ENCODE peak calls at places on chromosomes 6 and 20, in eight cellular contexts. J is COR-L47; N is HS-5; B is CD4-positive, alpha-beta memory T cell; F is EL; G is HTR-8/SVneo; O is GM23338; P is GM13976. U is an unnamed sample.

GRCh38 chr6:144055121-144055931 is 40.0 kb downstream of the SF3B5 start:
- DNase-seq in J (no peak), N (no peak), B (peak), F (no peak), G (no peak), O (no peak), P (peak), U (no peak)

GRCh38 chr6:43074847-43075741 is 1.0 kb upstream of the PTK7 start:
- DNase-seq in J (no peak), N (no peak), B (no peak), F (peak), G (no peak), O (peak), P (no peak), U (no peak)

GRCh38 chr6:152750694-152751093 is at the start of gene VIP:
- DNase-seq in J (no peak), N (no peak), B (no peak), F (peak), G (peak), O (peak), P (no peak), U (no peak)

GRCh38 chr6:39111280-39111679 is 3.7 kb downstream of the SAYSD1 start:
- DNase-seq in J (no peak), N (no peak), B (no peak), F (no peak), G (no peak), O (no peak), P (no peak), U (no peak)

GRCh38 chr20:40727960-40728359 is 38.9 kb upstream of the MAFB start:
- DNase-seq in J (no peak), N (no peak), B (no peak), F (no peak), G (no peak), O (no peak), P (no peak), U (no peak)

GRCh38 chr6:121548146-121548545 is 112.7 kb downstream of the GJA1 start:
- DNase-seq in J (no peak), N (no peak), B (no peak), F (no peak), G (no peak), O (no peak), P (no peak), U (no peak)

GRCh38 chr20:25508083-25508770 is 77.1 kb downstream of the NINL start:
- DNase-seq in J (no peak), N (no peak), B (no peak), F (peak), G (peak), O (no peak), P (no peak), U (peak)

GRCh38 chr6:131844243-131844841 is 36.5 kb downstream of the ENPP1 start:
- DNase-seq in J (no peak), N (no peak), B (no peak), F (peak), G (no peak), O (no peak), P (no peak), U (peak)

GRCh38 chr6:157981132-157981394 is 600 bp upstream of the SYNJ2 start:
- DNase-seq in J (no peak), N (no peak), B (no peak), F (no peak), G (no peak), O (peak), P (peak), U (no peak)

GRCh38 chr6:53979468-53980067 is 131.7 kb upstream of the MLIP start:
- DNase-seq in J (peak), N (no peak), B (peak), F (peak), G (peak), O (peak), P (peak), U (no peak)

GRCh38 chr6:87029711-87030314 is 65.1 kb downstream of the CGA start:
- DNase-seq in J (peak), N (peak), B (no peak), F (peak), G (peak), O (peak), P (peak), U (no peak)

GRCh38 chr6:139335447-139336210 is 38.8 kb downstream of the CITED2 start:
- DNase-seq in J (no peak), N (no peak), B (no peak), F (no peak), G (no peak), O (no peak), P (no peak), U (no peak)

GRCh38 chr20:63290677-63291472 is 2.1 kb upstream of the COL20A1 start:
- DNase-seq in J (no peak), N (no peak), B (peak), F (peak), G (peak), O (peak), P (peak), U (no peak)

GRCh38 chr6:31870385-31870921 is 7.8 kb upstream of the NEU1 start:
- DNase-seq in J (no peak), N (no peak), B (no peak), F (no peak), G (no peak), O (peak), P (no peak), U (no peak)

GRCh38 chr6:26271640-26272090 is 93.3 kb upstream of the BTN3A2 start:
- DNase-seq in J (no peak), N (no peak), B (no peak), F (no peak), G (no peak), O (no peak), P (no peak), U (no peak)

GRCh38 chr6:2674857-2675256 is 75.9 kb downstream of the MYLK4 start:
- DNase-seq in J (no peak), N (no peak), B (no peak), F (no peak), G (no peak), O (no peak), P (no peak), U (no peak)

GRCh38 chr6:131061041-131061770 is 1.8 kb downstream of the EPB41L2 start:
- DNase-seq in J (no peak), N (no peak), B (no peak), F (peak), G (no peak), O (no peak), P (peak), U (no peak)

GRCh38 chr6:161422710-161423109 is 148.8 kb upstream of the AGPAT4 start:
- DNase-seq in J (no peak), N (no peak), B (no peak), F (peak), G (no peak), O (no peak), P (no peak), U (no peak)

GRCh38 chr20:1764136-1765033 is 106.8 kb upstream of the SIRPG start:
- DNase-seq in J (peak), N (peak), B (peak), F (peak), G (peak), O (peak), P (peak), U (peak)

GRCh38 chr6:31907158-31907813 is 5.4 kb upstream of the ZBTB12 start:
- DNase-seq in J (no peak), N (peak), B (no peak), F (peak), G (no peak), O (no peak), P (no peak), U (no peak)

GRCh38 chr20:39103732-39104131 is 141.6 kb downstream of the DHX35 start:
- DNase-seq in J (no peak), N (no peak), B (no peak), F (peak), G (no peak), O (no peak), P (no peak), U (no peak)

GRCh38 chr6:7773914-7774313 is 48.0 kb downstream of the BMP6 start:
- DNase-seq in J (no peak), N (no peak), B (no peak), F (no peak), G (no peak), O (no peak), P (no peak), U (no peak)

GRCh38 chr6:138531387-138531786 is 32.1 kb upstream of the NHSL1 start:
- DNase-seq in J (no peak), N (no peak), B (no peak), F (no peak), G (no peak), O (no peak), P (no peak), U (no peak)

GRCh38 chr6:37626915-37627314 is 70.8 kb downstream of the MDGA1 start:
- DNase-seq in J (no peak), N (no peak), B (no peak), F (no peak), G (no peak), O (no peak), P (no peak), U (no peak)

GRCh38 chr6:169362501-169363121 is 109.0 kb upstream of the THBS2 start:
- DNase-seq in J (no peak), N (no peak), B (no peak), F (no peak), G (no peak), O (no peak), P (no peak), U (no peak)

GRCh38 chr6:68777956-68778355 is 142.9 kb downstream of the ADGRB3 start:
- DNase-seq in J (peak), N (peak), B (no peak), F (no peak), G (peak), O (no peak), P (no peak), U (no peak)

GRCh38 chr6:11272491-11273192 is 40.2 kb upstream of the NEDD9 start:
- DNase-seq in J (no peak), N (no peak), B (no peak), F (no peak), G (no peak), O (no peak), P (no peak), U (no peak)

GRCh38 chr6:47277702-47278101 is 32.0 kb downstream of the TNFRSF21 start:
- DNase-seq in J (no peak), N (no peak), B (no peak), F (no peak), G (no peak), O (no peak), P (no peak), U (no peak)

GRCh38 chr6:37641546-37641945 is 56.1 kb downstream of the MDGA1 start:
- DNase-seq in J (no peak), N (no peak), B (no peak), F (no peak), G (no peak), O (no peak), P (no peak), U (no peak)

GRCh38 chr6:81749704-81750103 is 2.8 kb downstream of the TENT5A start:
- DNase-seq in J (peak), N (no peak), B (no peak), F (peak), G (no peak), O (no peak), P (no peak), U (no peak)

GRCh38 chr6:11389977-11390376 is 147.6 kb upstream of the TMEM170B start:
- DNase-seq in J (no peak), N (no peak), B (no peak), F (no peak), G (no peak), O (no peak), P (no peak), U (no peak)

GRCh38 chr20:49627329-49627761 is 59.4 kb upstream of the PTGIS start:
- DNase-seq in J (no peak), N (no peak), B (no peak), F (no peak), G (no peak), O (no peak), P (no peak), U (no peak)

GRCh38 chr20:61370841-61371303 is 118.8 kb downstream of the CDH4 start:
- DNase-seq in J (no peak), N (no peak), B (no peak), F (no peak), G (no peak), O (no peak), P (no peak), U (no peak)

GRCh38 chr6:156780117-156780641 is 3.0 kb downstream of the ARID1B start:
- DNase-seq in J (peak), N (peak), B (peak), F (peak), G (peak), O (peak), P (peak), U (peak)

GRCh38 chr20:49471397-49471796 is 11.1 kb downstream of the KCNB1 start:
- DNase-seq in J (no peak), N (no peak), B (no peak), F (no peak), G (no peak), O (no peak), P (no peak), U (no peak)

GRCh38 chr6:155157101-155157500 is 106.7 kb upstream of the CLDN20 start:
- DNase-seq in J (no peak), N (no peak), B (no peak), F (no peak), G (no peak), O (no peak), P (no peak), U (no peak)

GRCh38 chr20:36153754-36154695 is 515 bp upstream of the EPB41L1 start:
- DNase-seq in J (peak), N (no peak), B (no peak), F (peak), G (peak), O (peak), P (peak), U (no peak)

GRCh38 chr6:142377112-142377848 is 75.5 kb downstream of the ADGRG6 start:
- DNase-seq in J (peak), N (no peak), B (no peak), F (peak), G (peak), O (peak), P (no peak), U (no peak)

GRCh38 chr20:55882922-55883321 is 122.4 kb downstream of the CBLN4 start:
- DNase-seq in J (no peak), N (no peak), B (no peak), F (no peak), G (no peak), O (no peak), P (no peak), U (no peak)

GRCh38 chr20:53712212-53712977 is 118.8 kb upstream of the ZNF217 start:
- DNase-seq in J (no peak), N (no peak), B (no peak), F (no peak), G (no peak), O (peak), P (no peak), U (no peak)

U was measured in BJ.